ENCODE peak calls at places on chromosomes 7 and 10, in six cellular contexts. One of them, this sample, is unnamed.

GRCh38 chr7:137592232-137592896 is 248.8 kb upstream of the PTN start:
- DNase-seq in CD8-positive, alpha-beta T cell: no peak
- DNase-seq in lower lobe of right lung: no peak
- DNase-seq in activated naive CD8-positive, alpha-beta T cell treated with anti-CD3 and anti-CD28 coated beads, Interleukin-2, amount 50 U/mL, for 24 hours: no peak
- DNase-seq in NCI-H2171: peak
- DNase-seq in stomach: no peak
- DNase-seq in this sample: peak

GRCh38 chr7:3243680-3244079 is 57.4 kb upstream of the SDK1 start:
- DNase-seq in CD8-positive, alpha-beta T cell: no peak
- DNase-seq in lower lobe of right lung: no peak
- DNase-seq in activated naive CD8-positive, alpha-beta T cell treated with anti-CD3 and anti-CD28 coated beads, Interleukin-2, amount 50 U/mL, for 24 hours: no peak
- DNase-seq in NCI-H2171: no peak
- DNase-seq in stomach: no peak
- DNase-seq in this sample: no peak

GRCh38 chr7:106774768-106775551 is 90.1 kb upstream of the PIK3CG start:
- DNase-seq in CD8-positive, alpha-beta T cell: no peak
- DNase-seq in lower lobe of right lung: peak
- DNase-seq in activated naive CD8-positive, alpha-beta T cell treated with anti-CD3 and anti-CD28 coated beads, Interleukin-2, amount 50 U/mL, for 24 hours: peak
- DNase-seq in NCI-H2171: no peak
- DNase-seq in stomach: no peak
- DNase-seq in this sample: no peak

GRCh38 chr10:57628592-57629284 is 639.0 kb downstream of the IPMK start:
- DNase-seq in CD8-positive, alpha-beta T cell: no peak
- DNase-seq in lower lobe of right lung: no peak
- DNase-seq in activated naive CD8-positive, alpha-beta T cell treated with anti-CD3 and anti-CD28 coated beads, Interleukin-2, amount 50 U/mL, for 24 hours: no peak
- DNase-seq in NCI-H2171: no peak
- DNase-seq in stomach: no peak
- DNase-seq in this sample: no peak

GRCh38 chr10:49668684-49669083 is 10.8 kb upstream of the C10orf53 start:
- DNase-seq in CD8-positive, alpha-beta T cell: no peak
- DNase-seq in lower lobe of right lung: no peak
- DNase-seq in activated naive CD8-positive, alpha-beta T cell treated with anti-CD3 and anti-CD28 coated beads, Interleukin-2, amount 50 U/mL, for 24 hours: no peak
- DNase-seq in NCI-H2171: no peak
- DNase-seq in stomach: no peak
- DNase-seq in this sample: no peak

GRCh38 chr10:89553064-89553734 is 17.8 kb upstream of the SLC16A12 start:
- DNase-seq in CD8-positive, alpha-beta T cell: no peak
- DNase-seq in lower lobe of right lung: no peak
- DNase-seq in activated naive CD8-positive, alpha-beta T cell treated with anti-CD3 and anti-CD28 coated beads, Interleukin-2, amount 50 U/mL, for 24 hours: no peak
- DNase-seq in NCI-H2171: no peak
- DNase-seq in stomach: no peak
- DNase-seq in this sample: no peak

GRCh38 chr7:106980358-106980685 is 64.2 kb upstream of the PRKAR2B start:
- DNase-seq in CD8-positive, alpha-beta T cell: no peak
- DNase-seq in lower lobe of right lung: no peak
- DNase-seq in activated naive CD8-positive, alpha-beta T cell treated with anti-CD3 and anti-CD28 coated beads, Interleukin-2, amount 50 U/mL, for 24 hours: no peak
- DNase-seq in NCI-H2171: no peak
- DNase-seq in stomach: no peak
- DNase-seq in this sample: no peak

GRCh38 chr10:125811251-125811650 is 11.8 kb downstream of the UROS start:
- DNase-seq in CD8-positive, alpha-beta T cell: no peak
- DNase-seq in lower lobe of right lung: no peak
- DNase-seq in activated naive CD8-positive, alpha-beta T cell treated with anti-CD3 and anti-CD28 coated beads, Interleukin-2, amount 50 U/mL, for 24 hours: no peak
- DNase-seq in NCI-H2171: no peak
- DNase-seq in stomach: no peak
- DNase-seq in this sample: no peak

GRCh38 chr7:8144856-8145255 is 117.1 kb downstream of the ICA1 start:
- DNase-seq in CD8-positive, alpha-beta T cell: no peak
- DNase-seq in lower lobe of right lung: no peak
- DNase-seq in activated naive CD8-positive, alpha-beta T cell treated with anti-CD3 and anti-CD28 coated beads, Interleukin-2, amount 50 U/mL, for 24 hours: no peak
- DNase-seq in NCI-H2171: no peak
- DNase-seq in stomach: no peak
- DNase-seq in this sample: no peak

GRCh38 chr7:42227523-42227922 is 9.5 kb downstream of the GLI3 start:
- DNase-seq in CD8-positive, alpha-beta T cell: no peak
- DNase-seq in lower lobe of right lung: no peak
- DNase-seq in activated naive CD8-positive, alpha-beta T cell treated with anti-CD3 and anti-CD28 coated beads, Interleukin-2, amount 50 U/mL, for 24 hours: peak
- DNase-seq in NCI-H2171: no peak
- DNase-seq in stomach: no peak
- DNase-seq in this sample: no peak

This sample was measured in hippocampal formation.